ENCODE peak calls at places on chromosomes 4 and X, in four cellular contexts. E is HS-5, C is T-helper 9 cell, G is H7. A is an unnamed sample.

GRCh38 chr4:149441338-149441737 is 374.3 kb downstream of the IQCM start:
- DNase-seq in G (no peak), E (no peak), C (no peak), A (no peak)

GRCh38 chr4:105050896-105051295 is 95.8 kb upstream of the TET2 start:
- DNase-seq in G (no peak), E (no peak), C (no peak), A (no peak)

GRCh38 chrX:31588355-31588754 is 516.5 kb upstream of the FTHL17 start:
- DNase-seq in G (no peak), C (no peak), E (no peak), A (no peak)

GRCh38 chr4:6873792-6874461 is 35.7 kb upstream of the TBC1D14 start:
- DNase-seq in C (peak), E (no peak), G (peak), A (peak)

GRCh38 chrX:47160781-47161180 is 15.8 kb downstream of the RBM10 start:
- DNase-seq in E (no peak), C (no peak), G (no peak), A (no peak)

GRCh38 chr4:26583538-26583864 is 383 bp upstream of the TBC1D19 start:
- DNase-seq in C (no peak), E (no peak), G (no peak), A (no peak)

GRCh38 chr4:75639124-75639695 is 8.9 kb upstream of the CDKL2 start:
- DNase-seq in C (no peak), E (no peak), G (no peak), A (no peak)

GRCh38 chr4:124867551-124867950 is 155.0 kb upstream of the ANKRD50 start:
- DNase-seq in E (no peak), C (no peak), G (no peak), A (no peak)

GRCh38 chrX:21811832-21812231 is 27.6 kb upstream of the MBTPS2 start:
- DNase-seq in E (no peak), C (no peak), G (no peak), A (no peak)

GRCh38 chr4:568351-568652 is 7.8 kb downstream of the TMEM271 start:
- DNase-seq in G (no peak), E (no peak), C (no peak), A (no peak)

GRCh38 chr4:39353478-39354177 is 12.5 kb downstream of the RFC1 start:
- DNase-seq in C (no peak), G (no peak), E (no peak), A (peak)

A was measured in SJSA1.